ENCODE peak calls at places on chromosome 22, in four cellular contexts. Z is cardiac fibroblast, B is Caki2, Q is cerebellar nuclear complex. N is an unnamed sample.

GRCh38 chr22:27170491-27170890 is 513.1 kb downstream of the MIAT start:
- DNase-seq in B (peak; percentile 8), Z (peak; percentile 89), Q (no peak), N (peak; percentile 81)

GRCh38 chr22:49976439-49977175 is 16.0 kb downstream of the PIM3 start:
- DNase-seq in Q (no peak), Z (no peak), B (no peak), N (no peak)

GRCh38 chr22:43127166-43127908 is 15.9 kb downstream of the MCAT start:
- DNase-seq in B (peak; percentile 32), Q (no peak), Z (no peak), N (no peak)

GRCh38 chr22:37259540-37260029 is 15.5 kb upstream of the RAC2 start:
- DNase-seq in Q (no peak), B (no peak), Z (peak; percentile 70), N (peak; percentile 34)

GRCh38 chr22:37196539-37197450 is 8.7 kb upstream of the C1QTNF6 start:
- DNase-seq in Q (no peak), B (peak; percentile 95), Z (peak; percentile 94), N (peak; percentile 55)

GRCh38 chr22:48748860-48749554 is 1078.7 kb downstream of the BRD1 start:
- DNase-seq in Q (no peak), Z (no peak), B (no peak), N (no peak)

GRCh38 chr22:46132830-46133587 is 17.3 kb upstream of the PPARA start:
- DNase-seq in Q (no peak), B (no peak), Z (no peak), N (no peak)

GRCh38 chr22:42648368-42649260 is 578 bp downstream of the CYB5R3 start:
- DNase-seq in Z (peak; percentile 49), Q (no peak), B (peak; percentile 48), N (no peak)

GRCh38 chr22:29305836-29306174 is 645 bp upstream of the GAS2L1 start:
- DNase-seq in Q (no peak), Z (no peak), B (no peak), N (no peak)

GRCh38 chr22:25221790-25222189 is 2.4 kb downstream of the CRYBB2 start:
- DNase-seq in Q (no peak), B (no peak), Z (no peak), N (no peak)

GRCh38 chr22:43207849-43208702 is 21.1 kb upstream of the TTLL12 start:
- DNase-seq in Z (no peak), Q (no peak), B (no peak), N (no peak)

GRCh38 chr22:39363751-39364484 is 14.1 kb downstream of the SYNGR1 start:
- DNase-seq in B (no peak), Q (no peak), Z (peak; percentile 20), N (no peak)

GRCh38 chr22:31556627-31557203 is 60.4 kb downstream of the SFI1 start:
- DNase-seq in B (peak; percentile 57), Z (peak; percentile 67), Q (no peak), N (peak; percentile 2)

GRCh38 chr22:19121631-19122142 is 525 bp downstream of the DGCR2 start:
- DNase-seq in B (peak; percentile 52), Z (peak; percentile 31), Q (no peak), N (no peak)

GRCh38 chr22:32558681-32559355 is 84.2 kb downstream of the FBXO7 start:
- DNase-seq in B (peak; percentile 93), Q (no peak), Z (peak; percentile 56), N (peak; percentile 95)